ENCODE peak calls at places on chromosome 19, in four cellular contexts. T, A, Q and D are unnamed samples.

GRCh38 chr19:18419699-18420460 is 682 bp downstream of the SSBP4 start:
- DNase-seq in A (no peak), T (no peak), Q (peak), D (no peak)

GRCh38 chr19:57377498-57378146 is 12.0 kb upstream of the ZNF548 start:
- DNase-seq in Q (no peak), T (no peak), A (no peak), D (no peak)

GRCh38 chr19:38727868-38728660 is 16.2 kb downstream of the CAPN12 start:
- DNase-seq in T (no peak), A (no peak), Q (no peak), D (no peak)

GRCh38 chr19:14472202-14472961 is 2.8 kb downstream of the PTGER1 start:
- DNase-seq in Q (peak), A (peak), T (no peak), D (peak)

GRCh38 chr19:36115453-36116343 is at the start of gene TBCB:
- DNase-seq in A (peak), Q (peak), T (no peak), D (peak)

GRCh38 chr19:17830567-17831418 is 9.5 kb upstream of the INSL3 start:
- DNase-seq in A (peak), T (peak), Q (peak), D (peak)

GRCh38 chr19:17244618-17245534 is 843 bp downstream of the NR2F6 start:
- DNase-seq in T (no peak), A (no peak), Q (no peak), D (no peak)

GRCh38 chr19:51439021-51439465 is 19.2 kb downstream of the SIGLEC8 start:
- DNase-seq in A (peak), Q (no peak), T (no peak), D (no peak)

GRCh38 chr19:1177322-1178114 is 3.5 kb upstream of the SBNO2 start:
- DNase-seq in T (peak), Q (no peak), A (peak), D (no peak)
- TF ChIP-seq CTCF in T (peak), Q (no peak), A (no peak), D (no peak)

DNA sequence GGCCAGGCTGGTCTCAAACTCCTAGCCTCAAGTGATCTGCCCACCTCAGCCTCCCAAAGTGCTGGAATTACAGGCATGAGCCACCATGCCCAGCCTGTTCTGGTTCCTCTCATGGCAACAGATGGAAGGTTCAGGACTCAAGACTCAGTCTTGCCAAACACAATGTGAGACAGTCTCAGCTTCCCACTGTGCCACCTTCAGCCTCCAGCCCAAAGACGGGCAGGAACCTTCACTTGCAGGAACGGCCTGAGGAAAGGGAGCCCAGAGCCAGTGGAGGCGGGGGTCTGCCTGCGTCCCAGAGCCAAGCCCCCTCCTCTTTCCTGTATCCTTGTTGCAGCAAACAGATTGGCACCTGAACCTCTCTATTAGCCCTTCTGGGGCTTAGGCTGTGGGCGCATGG is 2.9 kb upstream of the CHST8 start:
- DNase-seq in A (no peak), Q (no peak), T (no peak), D (no peak)
- TF ChIP-seq CTCF in A (no peak), Q (no peak), T (no peak), D (no peak)

GRCh38 chr19:45403272-45403671 is 1.6 kb downstream of the PPP1R13L start:
- DNase-seq in Q (no peak), T (no peak), A (no peak), D (no peak)

GRCh38 chr19:45402469-45403070 is 2.3 kb downstream of the PPP1R13L start:
- DNase-seq in Q (peak), T (no peak), A (peak), D (peak)

GRCh38 chr19:45400192-45400591 is 4.7 kb downstream of the PPP1R13L start:
- DNase-seq in Q (no peak), A (peak), T (no peak), D (no peak)

GRCh38 chr19:45403781-45404556 is 900 bp downstream of the PPP1R13L start:
- DNase-seq in Q (peak), T (no peak), A (peak), D (peak)

DNA sequence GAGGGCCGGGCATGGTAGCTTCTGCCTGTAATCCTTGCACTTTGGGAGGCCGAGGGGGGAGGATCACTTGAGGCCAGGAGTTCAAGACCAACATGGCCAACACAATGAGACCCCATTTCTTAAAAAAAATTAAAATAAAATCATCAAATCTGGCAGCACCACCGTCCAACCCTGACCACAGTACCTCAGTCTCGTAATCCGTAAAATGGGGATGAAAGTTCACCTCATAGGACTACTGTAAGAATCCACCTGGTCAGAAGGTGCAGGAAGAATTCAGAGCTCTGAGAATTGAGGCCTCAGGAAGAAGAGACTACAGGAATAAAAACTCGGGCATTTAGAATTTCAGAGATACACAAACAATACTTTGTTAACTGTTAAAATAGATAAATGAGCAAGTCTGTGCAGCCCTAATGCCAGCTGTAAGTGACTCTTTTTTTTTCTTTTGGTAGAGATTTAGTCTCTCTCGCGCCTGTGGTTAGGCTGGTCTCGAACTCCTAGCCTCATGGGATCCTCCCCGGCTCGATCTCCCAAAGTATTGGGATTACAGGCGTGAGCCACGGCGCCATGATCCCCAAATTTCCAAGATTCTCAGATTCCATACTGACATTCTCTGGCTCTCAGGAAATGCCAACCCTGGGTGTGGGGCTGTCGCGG is 2.9 kb downstream of the PPP1R13L start:
- DNase-seq in Q (no peak), T (no peak), A (no peak), D (no peak)
- TF ChIP-seq CTCF in Q (no peak), T (peak), A (no peak), D (no peak)

GRCh38 chr19:58516964-58517833 is 2.4 kb downstream of the ZBTB45 start:
- DNase-seq in Q (no peak), A (no peak), T (no peak), D (no peak)
- TF ChIP-seq CTCF in Q (no peak), A (no peak), T (no peak), D (no peak)

GRCh38 chr19:776549-776948 is 20.7 kb upstream of the PTBP1 start:
- DNase-seq in A (no peak), Q (no peak), T (no peak), D (no peak)

GRCh38 chr19:781800-782194 is 15.5 kb upstream of the PTBP1 start:
- DNase-seq in A (no peak), T (no peak), Q (no peak), D (no peak)

GRCh38 chr19:782195-783043 is 14.8 kb upstream of the PTBP1 start:
- DNase-seq in T (no peak), Q (peak), A (peak), D (peak)

GRCh38 chr19:780935-781334 is 16.3 kb upstream of the PTBP1 start:
- DNase-seq in A (no peak), Q (no peak), T (no peak), D (no peak)

GRCh38 chr19:778910-779653 is 18.2 kb upstream of the PTBP1 start:
- DNase-seq in A (peak), T (peak), Q (no peak), D (peak)
- TF ChIP-seq CTCF in A (no peak), T (no peak), Q (no peak), D (no peak)

DNA sequence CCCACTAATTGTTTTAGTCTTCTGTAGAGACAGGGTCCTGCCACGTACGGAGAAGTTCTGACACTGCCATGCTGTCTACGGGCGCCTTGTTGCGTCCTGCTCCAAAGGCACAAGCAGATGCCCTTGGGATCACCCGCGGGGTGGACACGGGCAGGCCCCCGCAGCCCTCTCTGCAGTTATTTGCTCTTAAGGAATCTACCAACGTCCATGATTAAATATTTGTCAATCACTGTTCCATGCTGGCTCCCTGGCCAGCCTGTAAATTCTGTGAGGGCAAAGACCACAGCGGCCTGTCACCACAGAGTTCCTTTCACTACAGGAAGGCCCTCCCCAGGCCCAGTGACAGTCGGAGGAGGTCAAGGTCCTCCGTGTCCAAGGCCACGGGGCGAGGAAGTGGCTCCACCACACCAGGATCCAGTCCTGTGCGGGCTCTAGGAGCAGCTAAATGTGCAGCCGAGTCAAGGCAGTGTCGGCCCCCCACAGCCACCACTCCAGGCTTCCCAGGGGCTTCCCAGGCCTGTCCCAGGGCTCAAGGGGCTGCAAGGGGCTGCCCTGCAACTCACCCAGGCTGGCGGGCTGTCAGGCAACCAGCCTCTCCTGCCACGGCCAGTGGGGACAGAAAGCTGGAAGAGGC is 2.1 kb downstream of the RNF126 start:
- DNase-seq in Q (no peak), T (no peak), A (no peak), D (no peak)
- TF ChIP-seq CTCF in Q (no peak), T (no peak), A (no peak), D (no peak)

DNA sequence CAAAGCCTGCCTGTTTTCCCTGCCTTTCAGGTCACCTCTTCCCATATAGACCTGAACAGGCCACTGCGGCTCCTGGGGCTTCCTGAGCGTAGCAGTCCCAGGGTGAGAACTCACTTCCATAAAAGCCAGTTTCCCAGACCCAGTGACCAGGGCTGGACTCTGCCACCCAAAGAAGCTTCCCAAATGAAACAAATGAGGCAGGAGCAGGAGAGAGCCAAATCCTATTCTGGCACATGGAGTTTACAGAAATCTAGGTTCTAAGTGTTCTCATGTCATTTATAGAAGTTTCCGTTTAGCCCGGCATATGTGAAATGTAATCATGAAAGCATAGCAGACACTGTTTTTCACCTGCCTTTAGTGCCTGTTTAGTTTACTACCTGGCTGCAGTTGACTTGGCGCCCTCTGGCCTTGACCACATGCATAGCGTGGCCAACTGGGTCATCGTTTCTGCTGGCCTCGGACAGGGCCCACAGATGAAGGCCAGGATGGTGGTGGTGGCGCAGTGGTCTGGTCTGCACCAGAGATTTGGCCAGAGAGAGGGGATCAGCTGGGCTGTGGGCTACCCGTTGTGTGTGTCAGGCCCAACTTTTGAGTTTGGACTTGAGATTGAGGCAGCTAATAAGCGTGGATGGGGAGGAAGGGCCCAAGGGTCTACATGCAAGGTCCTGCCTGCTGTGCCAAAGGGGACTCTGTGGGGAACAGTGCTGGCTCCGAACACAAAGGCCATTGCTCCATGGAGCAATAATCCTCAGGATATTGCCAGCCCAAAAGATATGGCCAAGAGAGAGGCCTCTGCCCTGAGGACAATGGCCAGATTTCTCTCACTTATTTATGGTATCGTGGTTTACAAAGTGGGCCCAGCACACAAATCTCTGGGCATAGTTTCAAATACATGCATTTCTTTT is 43.3 kb downstream of the NFIX start:
- DNase-seq in Q (no peak), A (no peak), T (no peak), D (no peak)
- TF ChIP-seq CTCF in Q (no peak), A (no peak), T (no peak), D (no peak)

GRCh38 chr19:41930926-41931592 is 2.8 kb upstream of the ERFL start:
- DNase-seq in A (no peak), Q (no peak), T (no peak), D (no peak)
- TF ChIP-seq CTCF in A (no peak), Q (peak), T (peak), D (peak)